ENCODE peak calls at places on chromosomes 7 and 10, in four cellular contexts. P, D, M and I are unnamed samples.

GRCh38 chr7:22651534-22652243 is 75.3 kb upstream of the IL6 start:
- DNase-seq in D (no peak), P (no peak), M (no peak), I (no peak)

GRCh38 chr10:122648599-122649428 is 50.8 kb downstream of the C10orf120 start:
- DNase-seq in D (peak; percentile 51), P (no peak), M (no peak), I (peak; percentile 81)

GRCh38 chr10:68096913-68097509 is 12.3 kb upstream of the MYPN start:
- DNase-seq in P (no peak), M (no peak), D (peak; percentile 74), I (no peak)

GRCh38 chr10:59851864-59852263 is 54.5 kb downstream of the CCDC6 start:
- DNase-seq in M (no peak), P (no peak), D (no peak), I (no peak)

GRCh38 chr7:100157334-100158228 is 942 bp downstream of the TRAPPC14 start:
- DNase-seq in M (no peak), P (no peak), D (peak; percentile 72), I (peak; percentile 38)

GRCh38 chr7:114689391-114689790 is 232.5 kb upstream of the MDFIC start:
- DNase-seq in P (no peak), M (no peak), D (no peak), I (no peak)

GRCh38 chr10:104880655-104881222 is 239.6 kb downstream of the SORCS3 start:
- DNase-seq in D (no peak), M (no peak), P (no peak), I (no peak)

GRCh38 chr7:134920026-134920758 is 66.1 kb upstream of the AGBL3 start:
- DNase-seq in D (no peak), P (no peak), M (no peak), I (no peak)

GRCh38 chr10:68562666-68563522 is 2.8 kb downstream of the TET1 start:
- DNase-seq in P (no peak), M (no peak), D (no peak), I (no peak)

GRCh38 chr10:59138052-59138451 is 38.4 kb upstream of the PHYHIPL start:
- DNase-seq in D (no peak), M (no peak), P (no peak), I (peak; percentile 36)

GRCh38 chr10:54496852-54497251 is 304.2 kb downstream of the PCDH15 start:
- DNase-seq in M (no peak), P (no peak), D (no peak), I (no peak)

GRCh38 chr7:157299613-157300405 is 37.0 kb upstream of the DNAJB6 start:
- DNase-seq in M (peak; percentile 57), P (no peak), D (no peak), I (no peak)

GRCh38 chr7:108234981-108235450 is 104.9 kb upstream of the LAMB4 start:
- DNase-seq in P (no peak), D (no peak), M (no peak), I (no peak)

GRCh38 chr7:156545989-156546388 is 94.6 kb upstream of the RNF32 start:
- DNase-seq in P (no peak), D (no peak), M (no peak), I (no peak)

GRCh38 chr7:7696458-7697119 is 21.8 kb downstream of the RPA3 start:
- DNase-seq in M (no peak), P (no peak), D (no peak), I (no peak)

GRCh38 chr10:30433779-30434272 is at the start of gene MAP3K8:
- DNase-seq in M (peak; percentile 84), D (peak; percentile 91), P (peak; percentile 73), I (peak; percentile 93)

GRCh38 chr7:130084037-130084875 is 13.9 kb downstream of the KLHDC10 start:
- DNase-seq in P (peak; percentile 5), D (peak; percentile 73), M (no peak), I (no peak)

GRCh38 chr10:98296514-98296913 is 28.5 kb upstream of the LOXL4 start:
- DNase-seq in M (no peak), D (no peak), P (no peak), I (no peak)

GRCh38 chr10:76558996-76559888 is 1078.4 kb downstream of the KCNMA1 start:
- DNase-seq in M (no peak), D (no peak), P (no peak), I (no peak)

GRCh38 chr10:114304566-114305421 is 65.7 kb downstream of the VWA2 start:
- DNase-seq in D (peak; percentile 41), M (peak; percentile 81), P (peak; percentile 56), I (peak; percentile 36)

GRCh38 chr10:112631501-112632410 is 184.7 kb downstream of the VTI1A start:
- DNase-seq in D (no peak), P (no peak), M (no peak), I (no peak)

GRCh38 chr10:93859049-93859655 is 34.6 kb upstream of the SLC35G1 start:
- DNase-seq in M (no peak), D (no peak), P (no peak), I (no peak)

GRCh38 chr10:36375107-36375506 is 733.0 kb upstream of the FZD8 start:
- DNase-seq in M (no peak), P (no peak), D (no peak), I (no peak)

GRCh38 chr10:21399392-21400015 is 126.0 kb downstream of the SKIDA1 start:
- DNase-seq in D (no peak), P (no peak), M (no peak), I (no peak)

GRCh38 chr7:110307776-110308175 is 783.2 kb upstream of the LRRN3 start:
- DNase-seq in P (no peak), M (no peak), D (no peak), I (no peak)

GRCh38 chr10:97596101-97597055 is 6.9 kb downstream of the C10orf62 start:
- DNase-seq in P (no peak), D (peak; percentile 81), M (no peak), I (no peak)

GRCh38 chr10:60351191-60351853 is 38.4 kb downstream of the ANK3 start:
- DNase-seq in P (no peak), D (no peak), M (no peak), I (no peak)

GRCh38 chr10:21510218-21511070 is 15.0 kb downstream of the SKIDA1 start:
- DNase-seq in P (no peak), M (no peak), D (no peak), I (no peak)

GRCh38 chr7:136086712-136087111 is 109.6 kb upstream of the MTPN start:
- DNase-seq in M (no peak), P (peak; percentile 32), D (peak; percentile 79), I (peak; percentile 73)

GRCh38 chr7:90666186-90666585 is 70.1 kb downstream of the CDK14 start:
- DNase-seq in M (no peak), P (no peak), D (peak; percentile 45), I (no peak)

GRCh38 chr10:131810036-131810804 is 90.6 kb upstream of the PPP2R2D start:
- DNase-seq in M (no peak), D (no peak), P (no peak), I (no peak)

GRCh38 chr10:29858352-29859267 is 200.8 kb downstream of the JCAD start:
- DNase-seq in M (no peak), D (peak; percentile 74), P (no peak), I (peak; percentile 72)

GRCh38 chr10:21265622-21266021 is 259.9 kb downstream of the SKIDA1 start:
- DNase-seq in M (no peak), D (no peak), P (no peak), I (no peak)

GRCh38 chr7:92635538-92635937 is 45.3 kb upstream of the FAM133B start:
- DNase-seq in P (no peak), D (no peak), M (no peak), I (no peak)

GRCh38 chr10:60870803-60871202 is 73.2 kb downstream of the RHOBTB1 start:
- DNase-seq in M (no peak), D (no peak), P (no peak), I (no peak)

GRCh38 chr10:115093286-115093775 is at the start of gene ATRNL1:
- DNase-seq in M (no peak), D (peak; percentile 60), P (no peak), I (peak; percentile 82)

GRCh38 chr10:23095966-23096813 is 811 bp downstream of the MSRB2 start:
- DNase-seq in P (peak; percentile 33), D (peak; percentile 58), M (peak; percentile 51), I (peak; percentile 26)

GRCh38 chr7:17318146-17318545 is 19.7 kb downstream of the AHR start:
- DNase-seq in D (no peak), M (no peak), P (no peak), I (no peak)

GRCh38 chr10:58756126-58756525 is 243.5 kb downstream of the BICC1 start:
- DNase-seq in M (no peak), P (no peak), D (no peak), I (no peak)

GRCh38 chr7:82235710-82236109 is 207.9 kb downstream of the CACNA2D1 start:
- DNase-seq in M (no peak), D (no peak), P (no peak), I (no peak)

GRCh38 chr7:50324113-50324512 is 19.6 kb downstream of the IKZF1 start:
- DNase-seq in D (no peak), P (no peak), M (no peak), I (no peak)
- H3K4me1 ChIP-seq in D (no peaks in the 10 kb centered on the region), P (peaks cover 95% of the 10 kb centered on the region), M (peaks cover 93% of the 10 kb centered on the region), I (no peaks in the 10 kb centered on the region)

GRCh38 chr7:33043434-33043833 is 19.1 kb downstream of the NT5C3A start:
- DNase-seq in D (no peak), P (no peak), M (no peak), I (no peak)
- H3K4me1 ChIP-seq in D (peaks cover 50% of the 10 kb centered on the region), P (peaks cover 26% of the 10 kb centered on the region), M (peaks cover 25% of the 10 kb centered on the region), I (peaks cover 38% of the 10 kb centered on the region)

DNA sequence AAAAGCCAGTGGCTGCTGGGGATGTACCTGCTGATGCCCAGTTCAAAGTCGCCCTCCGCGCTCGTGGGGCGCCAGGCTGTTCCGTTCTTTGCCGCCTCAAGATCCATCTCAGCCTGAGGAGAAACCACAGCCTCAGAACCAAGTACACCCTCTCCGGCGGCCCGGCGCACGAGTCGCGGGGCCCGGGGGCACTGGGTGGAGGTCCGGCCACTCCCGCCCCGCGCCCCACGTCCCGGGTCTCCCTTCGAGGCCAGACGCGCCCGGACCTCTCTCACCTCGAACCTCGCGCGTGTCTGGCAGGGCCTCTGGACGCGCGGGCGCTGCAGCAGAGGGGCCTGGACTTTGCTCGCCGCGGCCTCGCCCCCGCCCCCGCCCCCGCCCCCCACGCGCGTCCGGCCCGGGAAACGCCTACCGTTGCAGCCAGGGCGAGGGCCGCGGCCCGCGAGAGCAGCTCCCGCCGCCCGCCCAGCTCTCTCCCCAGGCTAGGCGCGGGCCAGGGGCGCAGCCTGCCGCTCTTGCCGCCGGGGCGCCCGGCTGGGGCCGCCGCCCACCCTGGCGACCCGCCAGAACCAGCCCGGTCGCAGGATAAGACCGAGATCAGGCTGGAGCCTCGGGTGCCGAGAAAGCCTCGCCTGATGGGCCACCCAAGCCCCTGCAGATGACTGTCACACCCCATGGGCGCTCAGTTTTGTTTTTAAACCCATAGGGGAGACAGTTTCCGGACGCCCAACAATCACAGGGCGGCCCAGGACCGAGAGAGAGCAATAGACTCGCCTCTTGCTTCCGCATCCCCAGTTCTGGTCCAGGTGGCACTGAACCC is at the start of gene ABCB4:
- DNase-seq in P (no peak), M (no peak), D (peak; percentile 43), I (peak; percentile 66)
- H3K4me1 ChIP-seq in P (no peaks in the 10 kb centered on the region), M (peaks cover 5% of the 10 kb centered on the region), D (peaks cover 15% of the 10 kb centered on the region), I (no peaks in the 10 kb centered on the region)

DNA sequence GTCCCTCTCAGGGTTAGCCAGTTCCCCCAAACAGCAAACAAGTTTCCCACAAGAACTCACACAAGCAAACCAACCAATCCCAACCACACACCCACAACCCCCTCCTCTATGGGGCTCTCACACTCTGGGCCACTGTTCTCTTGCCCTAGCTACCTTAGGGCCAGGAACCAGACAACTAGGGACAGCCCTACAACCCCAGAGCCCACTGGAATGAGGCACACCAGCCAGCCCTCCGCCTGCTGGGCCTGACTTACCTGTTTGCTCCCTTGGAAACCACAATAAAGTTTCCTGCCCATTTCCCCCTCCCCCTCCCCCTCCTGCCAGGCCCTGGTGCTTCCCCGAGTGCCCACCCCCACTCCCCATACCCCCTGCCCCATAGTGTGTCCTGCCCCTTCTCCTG is 132.6 kb downstream of the WDR11 start:
- DNase-seq in D (peak; percentile 3), P (no peak), M (no peak), I (no peak)
- H3K4me1 ChIP-seq in D (peaks cover 12% of the 10 kb centered on the region), P (no peaks in the 10 kb centered on the region), M (peaks cover 5% of the 10 kb centered on the region), I (no peaks in the 10 kb centered on the region)